ENCODE peak calls at places on chromosomes 16 and 17, in five cellular contexts. B is H1, M is HepG2, T is GM12878, A is K562. V is an unnamed sample.

GRCh38 chr17:62062313-62062712 is 2.8 kb downstream of the MED13 start:
- DNase-seq in A (no peak), M (no peak), B (no peak), T (no peak), V (no peak)

GRCh38 chr17:286571-286970 is 66.0 kb downstream of the RPH3AL start:
- DNase-seq in B (peak; percentile 50), T (no peak), M (no peak), A (no peak), V (no peak)

GRCh38 chr16:11677959-11678881 is 10.0 kb downstream of the SNN start:
- DNase-seq in T (peak; percentile 61), M (no peak), A (no peak), B (no peak), V (no peak)

GRCh38 chr16:23557779-23558330 is 328 bp downstream of the UBFD1 start:
- DNase-seq in M (peak; percentile 26), A (peak; percentile 15), T (no peak), B (no peak), V (no peak)

GRCh38 chr16:85554791-85555548 is 58.2 kb upstream of the GSE1 start:
- DNase-seq in T (no peak), B (no peak), A (peak; percentile 98), M (no peak), V (no peak)

GRCh38 chr17:13871261-13871660 is 198.0 kb upstream of the COX10 start:
- DNase-seq in T (no peak), M (no peak), A (no peak), B (no peak), V (no peak)

GRCh38 chr17:62792122-62792800 is 15.9 kb downstream of the MARCHF10 start:
- DNase-seq in T (no peak), B (no peak), A (no peak), M (peak; percentile 74), V (peak; percentile 61)

GRCh38 chr17:55677449-55677848 is 45.2 kb downstream of the TMEM100 start:
- DNase-seq in T (no peak), B (no peak), A (no peak), M (no peak), V (no peak)

GRCh38 chr16:67441289-67441753 is 10.4 kb downstream of the HSD11B2 start:
- DNase-seq in T (no peak), M (no peak), A (no peak), B (no peak), V (no peak)

GRCh38 chr17:43360376-43360738 is 38.4 kb upstream of the ARL4D start:
- DNase-seq in A (no peak), M (peak; percentile 73), T (no peak), B (no peak), V (no peak)

GRCh38 chr17:43365356-43365755 is 33.4 kb upstream of the ARL4D start:
- DNase-seq in A (no peak), T (no peak), B (no peak), M (no peak), V (no peak)

GRCh38 chr17:43360739-43361498 is 37.9 kb upstream of the ARL4D start:
- DNase-seq in A (no peak), B (peak; percentile 88), M (peak; percentile 99), T (peak; percentile 100), V (no peak)

GRCh38 chr17:43363926-43364285 is 34.9 kb upstream of the ARL4D start:
- DNase-seq in B (no peak), A (no peak), T (no peak), M (no peak), V (no peak)

GRCh38 chr17:43363181-43363925 is 35.4 kb upstream of the ARL4D start:
- DNase-seq in A (no peak), M (no peak), B (no peak), T (no peak), V (no peak)
- TF ChIP-seq ZNF274 in A (no peak), M (no peak), B (no peak), T (no peak), V (no peak)

GRCh38 chr16:8611122-8611521 is 10.4 kb upstream of the METTL22 start:
- DNase-seq in A (no peak), B (no peak), T (no peak), M (no peak), V (no peak)
- TF ChIP-seq CEBPB in A (no peak), B (no peak), T (no peak), M (no peak), V (no peak)

DNA sequence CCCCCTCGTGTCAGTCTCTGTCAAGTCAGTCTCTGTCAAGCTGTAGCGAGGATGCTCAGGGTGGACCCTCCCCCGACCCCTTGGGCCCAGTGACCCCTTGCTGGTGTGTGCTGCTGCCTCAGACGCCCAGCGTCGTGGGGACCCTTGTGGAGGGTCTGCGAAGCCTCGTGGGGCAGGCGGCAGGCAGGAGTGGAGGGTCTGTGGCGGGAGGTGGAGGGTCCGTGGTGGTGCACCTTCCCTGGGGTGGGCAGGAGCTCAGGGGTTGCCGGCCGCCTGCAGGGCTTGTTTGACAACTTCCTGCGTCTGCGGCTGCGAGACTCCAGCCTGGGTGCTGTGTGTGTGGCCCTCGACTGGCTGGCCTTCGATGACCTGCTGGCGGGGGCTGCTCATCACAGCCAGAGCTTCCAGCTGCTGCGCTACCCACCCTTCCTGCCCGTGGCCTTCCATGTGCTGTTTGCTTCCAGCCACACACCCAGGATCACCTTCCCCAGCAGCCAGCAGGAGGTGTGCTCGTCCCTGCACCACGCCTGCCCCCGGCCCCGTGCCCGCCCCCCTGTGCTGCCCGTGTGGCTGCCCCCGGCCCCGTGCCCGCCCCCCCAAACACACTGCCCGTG is 5.6 kb downstream of the GNG13 start:
- DNase-seq in T (no peak), M (no peak), B (no peak), A (no peak), V (no peak)
- TF ChIP-seq ZNF274 in T (no peak), M (no peak), B (no peak), A (no peak), V (no peak)

DNA sequence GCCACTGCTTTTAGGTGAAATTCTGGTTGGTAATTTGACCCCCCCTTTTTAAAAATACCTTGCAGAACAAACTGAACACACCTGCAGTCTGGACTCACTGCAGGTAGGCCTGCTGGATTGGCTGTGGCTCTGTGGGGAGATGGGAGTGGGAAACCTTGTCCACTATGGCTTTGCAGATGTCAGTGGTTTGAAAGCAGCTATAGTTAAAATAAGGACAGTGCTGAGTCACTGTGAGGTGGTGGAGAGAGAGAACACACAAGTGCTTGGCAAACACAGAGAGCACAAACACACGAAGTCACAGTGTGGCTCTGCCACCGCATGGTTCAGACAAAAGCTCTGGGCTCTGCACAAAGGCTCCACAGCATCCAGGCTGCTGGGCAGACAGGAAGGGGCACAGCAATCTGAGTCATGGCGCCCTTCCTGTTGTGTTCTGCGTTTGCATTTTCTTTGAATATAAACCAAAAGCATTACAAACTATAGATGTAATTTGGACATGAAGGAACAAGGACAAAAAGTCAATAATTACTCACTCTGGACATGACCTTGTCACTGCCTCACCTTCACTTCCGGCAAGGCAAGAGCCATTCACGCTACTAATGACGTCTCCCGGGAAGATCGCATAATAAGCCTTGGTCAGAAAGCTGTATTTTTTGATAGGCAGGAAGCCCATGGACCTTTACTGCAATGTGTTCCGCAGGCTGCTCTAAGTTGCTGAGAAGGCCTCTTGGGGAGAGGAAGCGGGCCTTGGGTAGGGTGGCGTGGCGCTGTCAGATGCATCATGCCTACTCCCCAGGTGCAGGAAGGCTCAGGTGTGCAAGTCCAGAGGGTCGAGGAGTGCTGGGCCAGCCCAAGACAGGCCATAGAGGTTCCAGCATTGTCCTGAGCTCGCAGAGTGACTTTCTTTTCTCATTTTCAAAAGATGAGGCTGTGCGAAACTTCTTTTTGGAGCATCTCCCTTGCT is 60.1 kb upstream of the MED9 start:
- DNase-seq in A (peak; percentile 12), M (peak; percentile 92), T (no peak), B (no peak), V (no peak)
- TF ChIP-seq CEBPB in A (peak; percentile 39), M (no peak), T (no peak), B (no peak), V (no peak)

DNA sequence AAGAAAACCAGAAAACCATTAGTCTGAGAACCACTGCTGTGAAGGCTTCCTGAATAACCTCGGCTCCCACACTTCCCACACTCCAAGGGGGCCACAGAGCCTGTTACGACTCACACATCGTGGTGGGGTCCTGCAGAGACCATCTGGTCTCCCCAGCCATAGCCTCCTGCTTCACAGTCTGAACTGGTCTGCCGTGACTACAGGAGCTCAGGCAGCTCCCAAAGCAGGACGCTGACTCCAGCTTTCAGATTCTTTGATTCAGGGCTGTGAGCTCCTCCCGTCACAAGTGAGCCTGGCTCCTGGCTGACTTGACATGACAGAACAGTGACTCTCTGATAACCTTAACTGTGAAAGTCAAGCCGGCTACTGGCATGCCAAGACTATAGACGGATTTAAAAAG is 37.8 kb downstream of the CYB5D2 start:
- DNase-seq in M (no peak), T (no peak), B (no peak), A (no peak), V (no peak)
- TF ChIP-seq ZNF274 in M (no peak), T (no peak), B (no peak), A (no peak), V (no peak)